ENCODE peak calls at places on chromosomes 1 and 21, in four cellular contexts. O is BJ; K is activated naive CD4-positive, alpha-beta T cell; A is GM20000. N is an unnamed sample.

GRCh38 chr1:233759665-233760064 is 144.8 kb upstream of the SLC35F3 start:
- DNase-seq in O (no peak), K (no peak), A (no peak), N (no peak)

GRCh38 chr1:60898413-60898812 is 183.9 kb upstream of the NFIA start:
- DNase-seq in O (no peak), K (no peak), A (no peak), N (no peak)

GRCh38 chr1:94095112-94095637 is 25.8 kb downstream of the ABCA4 start:
- DNase-seq in O (peak), K (no peak), A (no peak), N (no peak)

GRCh38 chr21:23016617-23017016 is 2018.4 kb downstream of the NCAM2 start:
- DNase-seq in O (no peak), K (no peak), A (no peak), N (no peak)

GRCh38 chr1:20473894-20474293 is 12.1 kb downstream of the CAMK2N1 start:
- DNase-seq in O (no peak), K (no peak), A (no peak), N (no peak)

GRCh38 chr1:58893257-58893869 is 109.5 kb upstream of the JUN start:
- DNase-seq in O (no peak), K (no peak), A (no peak), N (no peak)

GRCh38 chr1:168687796-168688195 is 41.2 kb downstream of the DPT start:
- DNase-seq in O (no peak), K (no peak), A (no peak), N (no peak)

GRCh38 chr1:86596253-86596652 is 49.4 kb downstream of the CLCA4 start:
- DNase-seq in O (no peak), K (no peak), A (no peak), N (no peak)

GRCh38 chr1:54255026-54255425 is 55.1 kb downstream of the MRPL37 start:
- DNase-seq in O (no peak), K (no peak), A (no peak), N (no peak)

GRCh38 chr1:94634977-94635416 is 93.4 kb upstream of the F3 start:
- DNase-seq in O (no peak), K (no peak), A (no peak), N (no peak)

GRCh38 chr1:212455406-212456165 is 22.9 kb downstream of the NENF start:
- DNase-seq in O (peak), K (peak), A (peak), N (peak)

GRCh38 chr1:172941456-172941855 is 109.3 kb downstream of the TNFSF18 start:
- DNase-seq in O (no peak), K (no peak), A (no peak), N (no peak)

GRCh38 chr1:184788970-184789369 is 34.3 kb upstream of the EDEM3 start:
- DNase-seq in O (no peak), K (no peak), A (no peak), N (no peak)

GRCh38 chr21:25717491-25718139 is 17.1 kb downstream of the ATP5PF start:
- DNase-seq in O (no peak), K (no peak), A (no peak), N (no peak)

GRCh38 chr1:53541761-53542550 is 82.8 kb downstream of the DMRTB1 start:
- DNase-seq in O (peak), K (no peak), A (no peak), N (no peak)

GRCh38 chr1:58907398-58907797 is 123.6 kb upstream of the JUN start:
- DNase-seq in O (no peak), K (no peak), A (no peak), N (no peak)

GRCh38 chr1:22075718-22076117 is 23.2 kb downstream of the CDC42 start:
- DNase-seq in O (no peak), K (no peak), A (no peak), N (no peak)

GRCh38 chr21:21034046-21034445 is 35.8 kb downstream of the NCAM2 start:
- DNase-seq in O (no peak), K (no peak), A (no peak), N (no peak)

GRCh38 chr1:37478890-37479254 is 4.5 kb downstream of the ZC3H12A start:
- DNase-seq in O (no peak), K (no peak), A (no peak), N (no peak)

GRCh38 chr1:112231331-112231730 is 164.7 kb upstream of the CTTNBP2NL start:
- DNase-seq in O (no peak), K (no peak), A (no peak), N (no peak)

GRCh38 chr1:22712502-22713271 is 2.0 kb downstream of the EPHB2 start:
- DNase-seq in O (no peak), K (no peak), A (peak), N (no peak)

GRCh38 chr1:41728403-41729202 is 190.1 kb downstream of the HIVEP3 start:
- DNase-seq in O (no peak), K (no peak), A (peak), N (no peak)

GRCh38 chr21:46621457-46622182 is 13.9 kb upstream of the PRMT2 start:
- DNase-seq in O (no peak), K (no peak), A (no peak), N (no peak)